ENCODE peak calls at places on chromosomes 12 and 14, in five cellular contexts. E is GM23338, H is left ventricle myocardium inferior, J is dorsolateral prefrontal cortex, X is PC-3. P is an unnamed sample.

GRCh38 chr12:2016862-2017723 is 12.8 kb upstream of the DCP1B start:
- DNase-seq in E (no peak), H (no peak), J (no peak), X (no peak), P (no peak)

GRCh38 chr12:7144414-7145120 is 14.4 kb downstream of the CLSTN3 start:
- DNase-seq in E (peak; percentile 57), H (no peak), J (no peak), X (peak; percentile 48), P (peak; percentile 21)

GRCh38 chr12:96099431-96099830 is 64.0 kb upstream of the LTA4H start:
- DNase-seq in E (no peak), H (no peak), J (no peak), X (no peak), P (no peak)

GRCh38 chr14:55699131-55700057 is 119.4 kb downstream of the KTN1 start:
- DNase-seq in E (peak; percentile 56), H (no peak), J (no peak), X (peak; percentile 99), P (peak; percentile 46)

GRCh38 chr12:65535951-65536350 is 257.5 kb downstream of the MSRB3 start:
- DNase-seq in E (no peak), H (no peak), J (no peak), X (no peak), P (peak; percentile 35)

GRCh38 chr12:105931104-105931503 is 207.7 kb downstream of the NUAK1 start:
- DNase-seq in E (no peak), H (no peak), J (no peak), X (no peak), P (no peak)

GRCh38 chr14:52551696-52552062 is 626 bp downstream of the TXNDC16 start:
- DNase-seq in E (no peak), H (no peak), J (no peak), X (peak; percentile 48), P (peak; percentile 22)

GRCh38 chr12:122807651-122808050 is 27.6 kb upstream of the HIP1R start:
- DNase-seq in E (no peak), H (no peak), J (no peak), X (no peak), P (no peak)

GRCh38 chr12:114762490-114763110 is 78.6 kb upstream of the TBX3 start:
- DNase-seq in E (no peak), H (peak; percentile 24), J (no peak), X (no peak), P (no peak)

GRCh38 chr14:30214456-30215090 is 286.9 kb upstream of the PRKD1 start:
- DNase-seq in E (peak; percentile 75), H (no peak), J (no peak), X (peak; percentile 74), P (peak; percentile 76)

GRCh38 chr12:9378430-9378835 is 170.2 kb upstream of the PZP start:
- DNase-seq in E (peak; percentile 64), H (no peak), J (no peak), X (peak; percentile 38), P (no peak)

GRCh38 chr14:94464290-94464689 is 11.7 kb upstream of the SERPINA11 start:
- DNase-seq in E (no peak), H (no peak), J (no peak), X (no peak), P (no peak)

GRCh38 chr12:1799882-1800645 is 20.3 kb upstream of the LRTM2 start:
- DNase-seq in E (no peak), H (no peak), J (no peak), X (no peak), P (no peak)

GRCh38 chr12:56725723-56726102 is 614 bp upstream of the NACA start:
- DNase-seq in E (no peak), H (no peak), J (no peak), X (no peak), P (no peak)

GRCh38 chr12:133235401-133236112 is at the start of gene ANHX:
- DNase-seq in E (no peak), H (no peak), J (no peak), X (no peak), P (no peak)

GRCh38 chr12:70571705-70572269 is 65.4 kb downstream of the PTPRB start:
- DNase-seq in E (no peak), H (no peak), J (no peak), X (no peak), P (no peak)

GRCh38 chr12:120839503-120839902 is 64.7 kb downstream of the SPPL3 start:
- DNase-seq in E (no peak), H (no peak), J (no peak), X (no peak), P (no peak)

GRCh38 chr14:77339407-77339806 is 18.6 kb downstream of the GSTZ1 start:
- DNase-seq in E (no peak), H (no peak), J (no peak), X (peak; percentile 32), P (peak; percentile 63)

GRCh38 chr12:32367381-32367780 is 32.0 kb upstream of the FGD4 start:
- DNase-seq in E (no peak), H (no peak), J (no peak), X (no peak), P (no peak)

GRCh38 chr14:59601056-59601455 is 24.4 kb upstream of the CCDC175 start:
- DNase-seq in E (no peak), H (no peak), J (no peak), X (no peak), P (no peak)

GRCh38 chr12:5166976-5167375 is 123.3 kb downstream of the KCNA5 start:
- DNase-seq in E (no peak), H (no peak), J (no peak), X (peak; percentile 26), P (peak; percentile 91)

GRCh38 chr14:61362072-61362750 is 40.8 kb downstream of the PRKCH start:
- DNase-seq in E (peak; percentile 22), H (no peak), J (no peak), X (peak; percentile 37), P (no peak)

GRCh38 chr14:90796319-90796718 is 19.9 kb downstream of the TTC7B start:
- DNase-seq in E (no peak), H (no peak), J (no peak), X (no peak), P (no peak)

GRCh38 chr14:64856528-64857445 is 22.9 kb downstream of the SPTB start:
- DNase-seq in E (no peak), H (no peak), J (no peak), X (no peak), P (no peak)

GRCh38 chr12:1302471-1302870 is 291.9 kb downstream of the FBXL14 start:
- DNase-seq in E (no peak), H (no peak), J (no peak), X (peak; percentile 64), P (no peak)

GRCh38 chr12:122399592-122400373 is 22.7 kb downstream of the CLIP1 start:
- DNase-seq in E (peak; percentile 89), H (peak; percentile 53), J (peak; percentile 57), X (peak; percentile 96), P (peak; percentile 80)

GRCh38 chr14:70186826-70187483 is 1.8 kb downstream of the SLC8A3 start:
- DNase-seq in E (peak; percentile 81), H (no peak), J (peak; percentile 51), X (no peak), P (no peak)

GRCh38 chr12:26416550-26416949 is 221.2 kb downstream of the SSPN start:
- DNase-seq in E (no peak), H (no peak), J (no peak), X (peak; percentile 32), P (no peak)

GRCh38 chr12:112303004-112303403 is 79.2 kb downstream of the HECTD4 start:
- DNase-seq in E (no peak), H (no peak), J (no peak), X (peak; percentile 65), P (peak; percentile 77)

GRCh38 chr12:128069359-128069997 is 197.5 kb upstream of the TMEM132C start:
- DNase-seq in E (peak; percentile 60), H (no peak), J (no peak), X (peak; percentile 92), P (peak; percentile 16)
- TF ChIP-seq CTCF in E (peak; percentile 81), H (peak; percentile 68), J (peak; percentile 80), X (peak; percentile 95), P (peak; percentile 92)

DNA sequence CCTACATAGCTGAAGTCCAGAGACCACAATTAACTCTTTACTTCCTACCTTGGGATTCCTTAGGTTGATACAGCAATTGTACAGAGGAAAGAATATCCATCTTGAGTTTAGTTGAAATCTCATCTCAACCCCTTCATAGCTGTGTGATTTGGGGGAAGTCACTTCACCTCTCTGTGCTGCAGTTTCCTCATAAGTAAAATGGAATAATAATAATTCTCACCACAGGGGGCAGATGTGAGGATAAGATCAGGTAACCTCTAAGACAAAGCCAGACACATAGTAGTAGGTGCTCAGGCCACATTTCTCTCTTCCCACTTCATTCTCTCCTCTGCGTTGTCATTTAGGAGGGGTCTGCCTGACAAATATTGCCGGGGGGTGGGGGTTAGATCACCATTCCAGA is 6.7 kb downstream of the FOXN4 start:
- DNase-seq in E (peak; percentile 36), H (no peak), J (no peak), X (peak; percentile 60), P (no peak)
- TF ChIP-seq CTCF in E (peak; percentile 28), H (no peak), J (no peak), X (peak; percentile 57), P (peak; percentile 53)

GRCh38 chr12:46825526-46826414 is at the start of gene SLC38A4:
- DNase-seq in E (peak; percentile 80), H (peak; percentile 35), J (no peak), X (no peak), P (peak; percentile 46)
- TF ChIP-seq CTCF in E (peak; percentile 14), H (peak; percentile 37), J (no peak), X (no peak), P (peak; percentile 46)

GRCh38 chr14:68523994-68524725 is 268.7 kb downstream of the ZFP36L1 start:
- DNase-seq in E (no peak), H (no peak), J (no peak), X (no peak), P (no peak)
- TF ChIP-seq CTCF in E (peak; percentile 26), H (peak; percentile 57), J (peak; percentile 38), X (no peak), P (no peak)

DNA sequence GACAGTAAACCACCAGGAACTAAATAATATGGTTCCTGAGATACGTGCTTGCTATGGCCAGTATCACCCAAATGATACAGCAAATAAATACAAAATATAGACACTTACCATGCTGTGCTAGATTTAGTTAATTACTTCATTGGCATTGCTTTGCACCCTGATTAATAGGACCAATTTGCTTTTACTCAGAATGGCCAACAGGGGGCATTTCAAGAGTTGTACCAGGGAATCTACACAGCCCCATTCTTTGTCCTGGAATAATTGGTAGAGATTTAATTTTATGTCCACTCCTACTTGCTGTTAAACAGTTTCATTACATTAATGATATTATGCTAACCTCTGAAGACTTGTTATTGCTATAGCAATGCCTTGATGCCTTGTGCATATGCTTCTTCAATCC is 280.8 kb downstream of the RERGL start:
- DNase-seq in E (peak; percentile 37), H (no peak), J (no peak), X (no peak), P (no peak)
- TF ChIP-seq CTCF in E (peak; percentile 73), H (no peak), J (no peak), X (peak; percentile 33), P (peak; percentile 14)

P was measured in HFFc6.